ENCODE peak calls at places on chromosomes 1 and 21, in five cellular contexts. One of them, this sample, is unnamed.

GRCh38 chr1:25501235-25502058 is 42.0 kb upstream of the LDLRAP1 start:
- DNase-seq in GM13976: no peak
- DNase-seq in GM20000: no peak
- DNase-seq in uterus: no peak
- DNase-seq in kidney: no peak
- DNase-seq in this sample: no peak

GRCh38 chr1:66386712-66387111 is 147.2 kb upstream of the SGIP1 start:
- DNase-seq in uterus: no peak
- DNase-seq in GM20000: no peak
- DNase-seq in GM13976: no peak
- DNase-seq in kidney: no peak
- DNase-seq in this sample: no peak

GRCh38 chr1:147390185-147390542 is 147.7 kb downstream of the CHD1L start:
- DNase-seq in kidney: no peak
- DNase-seq in uterus: no peak
- DNase-seq in GM13976: no peak
- DNase-seq in GM20000: no peak
- DNase-seq in this sample: no peak

GRCh38 chr1:12300706-12301105 is 70.9 kb downstream of the VPS13D start:
- DNase-seq in kidney: no peak
- DNase-seq in uterus: no peak
- DNase-seq in GM13976: no peak
- DNase-seq in GM20000: no peak
- DNase-seq in this sample: no peak

GRCh38 chr1:38817958-38818705 is 41.4 kb downstream of the RRAGC start:
- DNase-seq in GM13976: peak
- DNase-seq in uterus: peak
- DNase-seq in GM20000: peak
- DNase-seq in kidney: no peak
- DNase-seq in this sample: peak

GRCh38 chr1:116560704-116561490 is 9.9 kb downstream of the CD58 start:
- DNase-seq in kidney: no peak
- DNase-seq in uterus: no peak
- DNase-seq in GM13976: no peak
- DNase-seq in GM20000: no peak
- DNase-seq in this sample: no peak

GRCh38 chr21:46065215-46065992 is 32.5 kb upstream of the COL6A2 start:
- DNase-seq in uterus: peak
- DNase-seq in GM20000: no peak
- DNase-seq in kidney: peak
- DNase-seq in GM13976: peak
- DNase-seq in this sample: no peak

GRCh38 chr1:102919659-102920058 is 188.7 kb downstream of the COL11A1 start:
- DNase-seq in GM20000: no peak
- DNase-seq in kidney: no peak
- DNase-seq in GM13976: no peak
- DNase-seq in uterus: no peak
- DNase-seq in this sample: no peak

GRCh38 chr1:156241311-156241811 is 623 bp upstream of the BGLAP start:
- DNase-seq in uterus: no peak
- DNase-seq in GM13976: no peak
- DNase-seq in GM20000: no peak
- DNase-seq in kidney: no peak
- DNase-seq in this sample: no peak

GRCh38 chr1:178283409-178283808 is 189.5 kb downstream of the RASAL2 start:
- DNase-seq in uterus: no peak
- DNase-seq in GM13976: no peak
- DNase-seq in kidney: no peak
- DNase-seq in GM20000: no peak
- DNase-seq in this sample: no peak

GRCh38 chr21:44931137-44931500 is 8.7 kb upstream of the SLX9 start:
- DNase-seq in GM20000: peak
- DNase-seq in kidney: peak
- DNase-seq in GM13976: peak
- DNase-seq in uterus: no peak
- DNase-seq in this sample: peak

GRCh38 chr1:172135076-172135672 is 285.3 kb upstream of the C1orf105 start:
- DNase-seq in uterus: no peak
- DNase-seq in GM13976: peak
- DNase-seq in GM20000: peak
- DNase-seq in kidney: no peak
- DNase-seq in this sample: no peak

GRCh38 chr1:93565496-93566221 is 116.0 kb downstream of the BCAR3 start:
- DNase-seq in uterus: no peak
- DNase-seq in kidney: no peak
- DNase-seq in GM13976: no peak
- DNase-seq in GM20000: no peak
- DNase-seq in this sample: no peak

GRCh38 chr21:23968722-23969647 is 1638.3 kb downstream of the MRPL39 start:
- DNase-seq in uterus: no peak
- DNase-seq in kidney: no peak
- DNase-seq in GM20000: peak
- DNase-seq in GM13976: peak
- DNase-seq in this sample: peak

GRCh38 chr1:187943606-187944403 is 1115.1 kb downstream of the PLA2G4A start:
- DNase-seq in kidney: no peak
- DNase-seq in uterus: no peak
- DNase-seq in GM13976: no peak
- DNase-seq in GM20000: no peak
- DNase-seq in this sample: no peak

GRCh38 chr1:51063121-51063520 is 38.9 kb upstream of the C1orf185 start:
- DNase-seq in uterus: no peak
- DNase-seq in GM20000: no peak
- DNase-seq in kidney: no peak
- DNase-seq in GM13976: no peak
- DNase-seq in this sample: no peak

GRCh38 chr1:169877800-169878491 is 15.8 kb downstream of the SCYL3 start:
- DNase-seq in GM20000: no peak
- DNase-seq in uterus: no peak
- DNase-seq in kidney: no peak
- DNase-seq in GM13976: no peak
- DNase-seq in this sample: no peak

GRCh38 chr1:42815938-42816599 is 853 bp upstream of the ERMAP start:
- DNase-seq in GM20000: peak
- DNase-seq in uterus: no peak
- DNase-seq in GM13976: no peak
- DNase-seq in kidney: no peak
- DNase-seq in this sample: peak

GRCh38 chr1:155218854-155219591 is 10.5 kb downstream of the MTX1 start:
- DNase-seq in GM20000: no peak
- DNase-seq in kidney: no peak
- DNase-seq in uterus: peak
- DNase-seq in GM13976: no peak
- DNase-seq in this sample: no peak

GRCh38 chr1:46039571-46040052 is 92.8 kb downstream of the PIK3R3 start:
- DNase-seq in uterus: no peak
- DNase-seq in kidney: no peak
- DNase-seq in GM20000: no peak
- DNase-seq in GM13976: no peak
- DNase-seq in this sample: no peak

GRCh38 chr1:224784606-224785328 is 144.7 kb upstream of the DNAH14 start:
- DNase-seq in uterus: no peak
- DNase-seq in kidney: no peak
- DNase-seq in GM20000: no peak
- DNase-seq in GM13976: no peak
- DNase-seq in this sample: no peak

GRCh38 chr1:42128499-42128898 is 24.7 kb upstream of the GUCA2B start:
- DNase-seq in GM13976: no peak
- DNase-seq in GM20000: no peak
- DNase-seq in uterus: no peak
- DNase-seq in kidney: no peak
- DNase-seq in this sample: no peak

GRCh38 chr1:9900142-9901043 is 9.7 kb downstream of the CTNNBIP1 start:
- DNase-seq in uterus: no peak
- DNase-seq in GM13976: peak
- DNase-seq in GM20000: no peak
- DNase-seq in kidney: peak
- DNase-seq in this sample: no peak

GRCh38 chr1:118119111-118119510 is 65.9 kb downstream of the SPAG17 start:
- DNase-seq in kidney: no peak
- DNase-seq in GM13976: no peak
- DNase-seq in uterus: no peak
- DNase-seq in GM20000: no peak
- DNase-seq in this sample: no peak

GRCh38 chr1:208029381-208030319 is 118.7 kb upstream of the CD34 start:
- DNase-seq in GM13976: no peak
- DNase-seq in GM20000: no peak
- DNase-seq in kidney: peak
- DNase-seq in uterus: peak
- DNase-seq in this sample: no peak

GRCh38 chr1:228646717-228647522 is 88.4 kb upstream of the RHOU start:
- DNase-seq in uterus: peak
- DNase-seq in GM20000: peak
- DNase-seq in GM13976: peak
- DNase-seq in kidney: peak
- DNase-seq in this sample: peak

GRCh38 chr1:93328809-93329477 is 16.8 kb upstream of the DR1 start:
- DNase-seq in uterus: no peak
- DNase-seq in GM20000: no peak
- DNase-seq in kidney: no peak
- DNase-seq in GM13976: no peak
- DNase-seq in this sample: no peak

GRCh38 chr1:216563096-216563495 is 139.8 kb upstream of the USH2A start:
- DNase-seq in GM20000: no peak
- DNase-seq in GM13976: no peak
- DNase-seq in kidney: no peak
- DNase-seq in uterus: no peak
- DNase-seq in this sample: no peak

GRCh38 chr1:114428083-114428754 is 82.8 kb downstream of the TRIM33 start:
- DNase-seq in uterus: no peak
- DNase-seq in GM20000: no peak
- DNase-seq in kidney: no peak
- DNase-seq in GM13976: no peak
- DNase-seq in this sample: no peak

GRCh38 chr1:109796484-109797305 is 33.0 kb upstream of the EPS8L3 start:
- DNase-seq in GM20000: no peak
- DNase-seq in kidney: no peak
- DNase-seq in uterus: no peak
- DNase-seq in GM13976: no peak
- DNase-seq in this sample: no peak

GRCh38 chr1:119516680-119517079 is 9.7 kb downstream of the HSD3B1 start:
- DNase-seq in GM13976: no peak
- DNase-seq in kidney: no peak
- DNase-seq in uterus: no peak
- DNase-seq in GM20000: no peak
- DNase-seq in this sample: no peak
- TF ChIP-seq CTCF in GM13976: no peak
- TF ChIP-seq CTCF in kidney: no peak
- TF ChIP-seq CTCF in uterus: no peak
- TF ChIP-seq CTCF in GM20000: no peak
- TF ChIP-seq CTCF in this sample: no peak

DNA sequence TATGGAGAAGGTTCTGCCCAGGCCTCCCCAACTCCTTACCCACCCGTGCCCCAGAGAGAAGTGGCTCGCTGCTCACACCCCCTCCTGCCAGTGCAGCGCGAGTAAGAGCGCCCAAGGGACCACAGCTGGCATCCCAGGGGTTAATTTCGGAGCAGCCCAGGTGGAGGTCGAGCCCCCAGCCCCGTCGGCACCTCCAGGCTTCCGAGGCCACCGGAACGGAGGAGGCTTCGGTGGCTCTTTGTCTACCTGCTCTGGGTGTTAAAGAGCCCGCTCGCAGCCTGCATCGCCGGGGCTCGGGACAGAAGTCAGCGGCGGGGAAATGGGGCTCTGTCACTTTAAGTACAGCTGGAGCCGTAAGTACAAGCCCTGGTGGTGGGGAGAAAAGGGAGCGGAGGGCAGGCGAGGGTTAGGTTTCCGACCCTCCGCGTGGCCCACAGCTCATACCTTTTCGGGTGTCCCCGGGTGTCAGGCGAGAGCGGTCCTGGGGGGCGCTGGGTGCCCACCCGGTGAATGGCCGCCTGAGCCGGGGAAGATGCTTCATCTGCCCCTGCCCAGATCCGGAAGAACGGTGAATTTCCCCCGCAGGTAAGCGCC is 89.4 kb upstream of the IPO9 start:
- DNase-seq in kidney: peak
- DNase-seq in GM20000: peak
- DNase-seq in uterus: peak
- DNase-seq in GM13976: peak
- DNase-seq in this sample: peak
- TF ChIP-seq CTCF in kidney: no peak
- TF ChIP-seq CTCF in GM20000: no peak
- TF ChIP-seq CTCF in uterus: no peak
- TF ChIP-seq CTCF in GM13976: no peak
- TF ChIP-seq CTCF in this sample: no peak

GRCh38 chr1:222077191-222077590 is 335.3 kb upstream of the DUSP10 start:
- DNase-seq in uterus: no peak
- DNase-seq in kidney: no peak
- DNase-seq in GM13976: no peak
- DNase-seq in GM20000: no peak
- DNase-seq in this sample: no peak
- TF ChIP-seq CTCF in uterus: no peak
- TF ChIP-seq CTCF in kidney: no peak
- TF ChIP-seq CTCF in GM13976: no peak
- TF ChIP-seq CTCF in GM20000: no peak
- TF ChIP-seq CTCF in this sample: no peak

DNA sequence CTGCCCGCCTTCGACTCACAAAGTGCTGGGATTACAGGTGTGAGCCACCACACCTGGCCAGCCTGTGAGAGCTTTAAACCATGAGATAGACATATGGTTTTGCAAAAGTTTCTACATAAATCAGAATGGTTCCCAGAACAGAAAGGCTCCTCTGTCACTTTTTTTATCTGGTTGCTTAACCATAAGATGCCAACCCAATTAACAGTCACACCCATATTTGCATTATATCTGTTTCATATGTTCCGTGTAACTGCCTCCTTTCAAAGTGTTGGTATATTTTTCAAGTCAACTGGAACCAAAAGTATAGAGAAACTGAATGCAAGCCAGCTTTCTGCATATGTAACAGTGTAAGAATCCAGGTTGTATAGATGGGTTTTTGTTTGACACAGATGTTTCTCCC is 23.7 kb upstream of the RCC1 start:
- DNase-seq in GM20000: no peak
- DNase-seq in GM13976: no peak
- DNase-seq in uterus: no peak
- DNase-seq in kidney: no peak
- DNase-seq in this sample: no peak
- TF ChIP-seq CTCF in GM20000: no peak
- TF ChIP-seq CTCF in GM13976: no peak
- TF ChIP-seq CTCF in uterus: no peak
- TF ChIP-seq CTCF in kidney: no peak
- TF ChIP-seq CTCF in this sample: no peak

GRCh38 chr1:214086945-214087344 is 99.2 kb downstream of the PROX1 start:
- DNase-seq in kidney: no peak
- DNase-seq in GM20000: no peak
- DNase-seq in uterus: no peak
- DNase-seq in GM13976: no peak
- DNase-seq in this sample: no peak
- TF ChIP-seq CTCF in kidney: no peak
- TF ChIP-seq CTCF in GM20000: no peak
- TF ChIP-seq CTCF in uterus: no peak
- TF ChIP-seq CTCF in GM13976: no peak
- TF ChIP-seq CTCF in this sample: no peak